ENCODE peak calls at places on chromosome X, in five cellular contexts. K is iris pigment epithelial cell, Y is kidney glomerular epithelial cell, H is HT1080, B is A549. Z is an unnamed sample.

GRCh38 chrX:38102875-38103274 is 96.5 kb downstream of the SYTL5 start:
- DNase-seq in K (no peak), Y (no peak), H (no peak), B (no peak), Z (peak)

GRCh38 chrX:154384284-154384892 is 5.3 kb downstream of the EMD start:
- DNase-seq in K (no peak), Y (no peak), H (no peak), B (no peak), Z (no peak)

GRCh38 chrX:75522565-75523411 is at the start of gene ZDHHC15:
- DNase-seq in K (no peak), Y (peak), H (peak), B (no peak), Z (peak)

GRCh38 chrX:154458954-154459829 is 1.1 kb downstream of the PLXNA3 start:
- DNase-seq in K (no peak), Y (no peak), H (no peak), B (no peak), Z (no peak)

GRCh38 chrX:19964017-19964710 is 26.7 kb downstream of the BCLAF3 start:
- DNase-seq in K (peak), Y (no peak), H (peak), B (no peak), Z (no peak)

GRCh38 chrX:108001218-108001814 is 19.1 kb upstream of the TEX13B start:
- DNase-seq in K (peak), Y (no peak), H (peak), B (peak), Z (peak)

GRCh38 chrX:131762802-131763234 is 218.9 kb downstream of the OR13H1 start:
- DNase-seq in K (peak), Y (no peak), H (no peak), B (peak), Z (no peak)

GRCh38 chrX:77003956-77004355 is 443.2 kb upstream of the FGF16 start:
- DNase-seq in K (no peak), Y (no peak), H (no peak), B (no peak), Z (no peak)

GRCh38 chrX:124804962-124805361 is 458.6 kb downstream of the SH2D1A start:
- DNase-seq in K (no peak), Y (no peak), H (no peak), B (no peak), Z (no peak)

GRCh38 chrX:15988661-15989603 is 134.3 kb upstream of the AP1S2 start:
- DNase-seq in K (peak), Y (peak), H (peak), B (peak), Z (peak)

GRCh38 chrX:1385251-1385794 is 6.6 kb downstream of the SLC25A6 start:
- DNase-seq in K (no peak), Y (no peak), H (no peak), B (no peak), Z (no peak)

GRCh38 chrX:7996414-7996813 is 69.2 kb upstream of the PNPLA4 start:
- DNase-seq in K (peak), Y (peak), H (peak), B (peak), Z (peak)

Z was measured in renal cortical epithelial cell.